ENCODE peak calls at places on chromosomes 11 and 22, in nine cellular contexts. One of them, this sample, is unnamed.

GRCh38 chr11:20881328-20882079 is 212.1 kb downstream of the NELL1 start:
- DNase-seq in esophagus muscularis mucosa: no peak
- DNase-seq in CD8-positive, alpha-beta T cell: no peak
- DNase-seq in body of pancreas: no peak
- DNase-seq in esophagus squamous epithelium: no peak
- DNase-seq in heart right ventricle: no peak
- DNase-seq in SK-N-SH: no peak
- DNase-seq in brain microvascular endothelial cell: no peak
- DNase-seq in adipocyte: no peak
- DNase-seq in this sample: no peak

GRCh38 chr22:39985383-39986045 is 9.2 kb upstream of the FAM83F start:
- DNase-seq in esophagus muscularis mucosa: no peak
- DNase-seq in CD8-positive, alpha-beta T cell: peak; percentile 55
- DNase-seq in body of pancreas: no peak
- DNase-seq in esophagus squamous epithelium: no peak
- DNase-seq in heart right ventricle: no peak
- DNase-seq in SK-N-SH: no peak
- DNase-seq in brain microvascular endothelial cell: no peak
- DNase-seq in adipocyte: no peak
- DNase-seq in this sample: no peak

GRCh38 chr11:19218801-19219460 is 17.1 kb upstream of the CSRP3 start:
- DNase-seq in esophagus muscularis mucosa: peak; percentile 19
- DNase-seq in CD8-positive, alpha-beta T cell: no peak
- DNase-seq in body of pancreas: no peak
- DNase-seq in esophagus squamous epithelium: no peak
- DNase-seq in heart right ventricle: peak; percentile 69
- DNase-seq in SK-N-SH: peak; percentile 51
- DNase-seq in brain microvascular endothelial cell: no peak
- DNase-seq in adipocyte: peak; percentile 5
- DNase-seq in this sample: peak; percentile 40

GRCh38 chr11:16605440-16605970 is 132.9 kb upstream of the C11orf58 start:
- DNase-seq in esophagus muscularis mucosa: no peak
- DNase-seq in CD8-positive, alpha-beta T cell: no peak
- DNase-seq in body of pancreas: peak; percentile 32
- DNase-seq in esophagus squamous epithelium: no peak
- DNase-seq in heart right ventricle: peak; percentile 52
- DNase-seq in SK-N-SH: peak; percentile 58
- DNase-seq in brain microvascular endothelial cell: peak; percentile 12
- DNase-seq in adipocyte: peak; percentile 78
- DNase-seq in this sample: no peak

GRCh38 chr11:3735827-3736226 is 61.5 kb downstream of the NUP98 start:
- DNase-seq in esophagus muscularis mucosa: no peak
- DNase-seq in CD8-positive, alpha-beta T cell: no peak
- DNase-seq in body of pancreas: no peak
- DNase-seq in esophagus squamous epithelium: no peak
- DNase-seq in heart right ventricle: no peak
- DNase-seq in SK-N-SH: no peak
- DNase-seq in brain microvascular endothelial cell: peak; percentile 14
- DNase-seq in adipocyte: peak; percentile 3
- DNase-seq in this sample: no peak

GRCh38 chr22:39661842-39662676 is 91.5 kb downstream of the CACNA1I start:
- DNase-seq in esophagus muscularis mucosa: no peak
- DNase-seq in CD8-positive, alpha-beta T cell: peak; percentile 82
- DNase-seq in body of pancreas: peak; percentile 34
- DNase-seq in esophagus squamous epithelium: no peak
- DNase-seq in heart right ventricle: no peak
- DNase-seq in SK-N-SH: no peak
- DNase-seq in brain microvascular endothelial cell: no peak
- DNase-seq in adipocyte: no peak
- DNase-seq in this sample: no peak

GRCh38 chr11:17013548-17014320 is 480 bp downstream of the PLEKHA7 start:
- DNase-seq in esophagus muscularis mucosa: no peak
- DNase-seq in CD8-positive, alpha-beta T cell: peak; percentile 19
- DNase-seq in body of pancreas: peak; percentile 55
- DNase-seq in esophagus squamous epithelium: no peak
- DNase-seq in heart right ventricle: no peak
- DNase-seq in SK-N-SH: peak; percentile 64
- DNase-seq in brain microvascular endothelial cell: no peak
- DNase-seq in adipocyte: peak; percentile 10
- DNase-seq in this sample: no peak

GRCh38 chr22:29994941-29995340 is 85.3 kb upstream of the HORMAD2 start:
- DNase-seq in esophagus muscularis mucosa: no peak
- DNase-seq in CD8-positive, alpha-beta T cell: no peak
- DNase-seq in body of pancreas: no peak
- DNase-seq in esophagus squamous epithelium: no peak
- DNase-seq in heart right ventricle: no peak
- DNase-seq in SK-N-SH: no peak
- DNase-seq in brain microvascular endothelial cell: peak; percentile 56
- DNase-seq in adipocyte: no peak
- DNase-seq in this sample: no peak

GRCh38 chr11:133541331-133542095 is 9.2 kb upstream of the OPCML start:
- DNase-seq in esophagus muscularis mucosa: no peak
- DNase-seq in CD8-positive, alpha-beta T cell: no peak
- DNase-seq in body of pancreas: no peak
- DNase-seq in esophagus squamous epithelium: no peak
- DNase-seq in heart right ventricle: no peak
- DNase-seq in SK-N-SH: no peak
- DNase-seq in brain microvascular endothelial cell: no peak
- DNase-seq in adipocyte: no peak
- DNase-seq in this sample: no peak

DNA sequence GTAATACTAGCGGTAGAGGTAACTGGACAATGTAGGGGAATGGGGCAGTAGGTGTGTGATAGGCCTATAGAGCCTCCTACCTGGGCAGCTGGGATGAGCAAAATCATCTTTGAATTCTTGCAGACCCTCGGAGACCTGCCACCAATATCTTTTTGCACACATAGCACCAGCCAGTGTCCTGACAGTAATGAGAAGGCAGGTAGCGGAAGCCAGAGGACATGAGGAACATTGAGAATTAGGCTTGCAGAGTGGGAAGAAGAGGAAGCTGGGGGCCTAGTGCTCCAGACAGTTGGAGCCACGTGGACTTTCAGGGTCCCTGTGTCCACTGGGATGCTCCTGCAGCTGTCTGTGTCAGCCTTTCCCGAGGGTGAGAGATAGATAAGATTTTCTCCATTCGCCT is 17.2 kb upstream of the SYT13 start:
- DNase-seq in esophagus muscularis mucosa: peak; percentile 47
- DNase-seq in CD8-positive, alpha-beta T cell: no peak
- DNase-seq in body of pancreas: no peak
- DNase-seq in esophagus squamous epithelium: no peak
- DNase-seq in heart right ventricle: no peak
- DNase-seq in SK-N-SH: no peak
- DNase-seq in brain microvascular endothelial cell: no peak
- DNase-seq in adipocyte: no peak
- DNase-seq in this sample: no peak
- H3K27me3 ChIP-seq in esophagus muscularis mucosa: no peaks in the 10 kb centered on the region
- H3K27me3 ChIP-seq in CD8-positive, alpha-beta T cell: no peaks in the 10 kb centered on the region
- H3K27me3 ChIP-seq in body of pancreas: no peaks in the 10 kb centered on the region
- H3K27me3 ChIP-seq in esophagus squamous epithelium: no peaks in the 10 kb centered on the region
- H3K27me3 ChIP-seq in heart right ventricle: peaks cover 9% of the 10 kb centered on the region
- H3K27me3 ChIP-seq in SK-N-SH: peaks cover 28% of the 10 kb centered on the region
- H3K27me3 ChIP-seq in brain microvascular endothelial cell: peaks cover 1% of the 10 kb centered on the region
- H3K27me3 ChIP-seq in adipocyte: peaks cover 60% of the 10 kb centered on the region
- H3K27me3 ChIP-seq in this sample: peaks cover 35% of the 10 kb centered on the region

GRCh38 chr11:119752946-119753345 is 23.9 kb upstream of the NECTIN1 start:
- DNase-seq in esophagus muscularis mucosa: no peak
- DNase-seq in CD8-positive, alpha-beta T cell: no peak
- DNase-seq in body of pancreas: no peak
- DNase-seq in esophagus squamous epithelium: no peak
- DNase-seq in heart right ventricle: no peak
- DNase-seq in SK-N-SH: no peak
- DNase-seq in brain microvascular endothelial cell: no peak
- DNase-seq in adipocyte: peak; percentile 7
- DNase-seq in this sample: no peak
- H3K27me3 ChIP-seq in esophagus muscularis mucosa: no peaks in the 10 kb centered on the region
- H3K27me3 ChIP-seq in CD8-positive, alpha-beta T cell: no peaks in the 10 kb centered on the region
- H3K27me3 ChIP-seq in body of pancreas: no peaks in the 10 kb centered on the region
- H3K27me3 ChIP-seq in esophagus squamous epithelium: no peaks in the 10 kb centered on the region
- H3K27me3 ChIP-seq in heart right ventricle: peaks cover 15% of the 10 kb centered on the region
- H3K27me3 ChIP-seq in SK-N-SH: peaks cover 25% of the 10 kb centered on the region
- H3K27me3 ChIP-seq in brain microvascular endothelial cell: peaks cover 21% of the 10 kb centered on the region
- H3K27me3 ChIP-seq in adipocyte: peaks cover 55% of the 10 kb centered on the region
- H3K27me3 ChIP-seq in this sample: peaks cover 9% of the 10 kb centered on the region

GRCh38 chr11:26248661-26249060 is 83.3 kb upstream of the ANO3 start:
- DNase-seq in esophagus muscularis mucosa: no peak
- DNase-seq in CD8-positive, alpha-beta T cell: no peak
- DNase-seq in body of pancreas: no peak
- DNase-seq in esophagus squamous epithelium: no peak
- DNase-seq in heart right ventricle: no peak
- DNase-seq in SK-N-SH: no peak
- DNase-seq in brain microvascular endothelial cell: no peak
- DNase-seq in adipocyte: no peak
- DNase-seq in this sample: no peak
- H3K27me3 ChIP-seq in esophagus muscularis mucosa: no peaks in the 10 kb centered on the region
- H3K27me3 ChIP-seq in CD8-positive, alpha-beta T cell: no peaks in the 10 kb centered on the region
- H3K27me3 ChIP-seq in body of pancreas: no peaks in the 10 kb centered on the region
- H3K27me3 ChIP-seq in esophagus squamous epithelium: no peaks in the 10 kb centered on the region
- H3K27me3 ChIP-seq in heart right ventricle: no peaks in the 10 kb centered on the region
- H3K27me3 ChIP-seq in SK-N-SH: no peaks in the 10 kb centered on the region
- H3K27me3 ChIP-seq in brain microvascular endothelial cell: no peaks in the 10 kb centered on the region
- H3K27me3 ChIP-seq in adipocyte: no peaks in the 10 kb centered on the region
- H3K27me3 ChIP-seq in this sample: no peaks in the 10 kb centered on the region

GRCh38 chr22:50011447-50012200 is 941 bp downstream of the IL17REL start:
- DNase-seq in esophagus muscularis mucosa: no peak
- DNase-seq in CD8-positive, alpha-beta T cell: no peak
- DNase-seq in body of pancreas: no peak
- DNase-seq in esophagus squamous epithelium: no peak
- DNase-seq in heart right ventricle: no peak
- DNase-seq in SK-N-SH: peak; percentile 53
- DNase-seq in brain microvascular endothelial cell: no peak
- DNase-seq in adipocyte: no peak
- DNase-seq in this sample: peak; percentile 5
- H3K27me3 ChIP-seq in esophagus muscularis mucosa: peaks cover 4% of the 10 kb centered on the region
- H3K27me3 ChIP-seq in CD8-positive, alpha-beta T cell: peaks cover 12% of the 10 kb centered on the region
- H3K27me3 ChIP-seq in body of pancreas: peaks cover 14% of the 10 kb centered on the region
- H3K27me3 ChIP-seq in esophagus squamous epithelium: peaks cover 23% of the 10 kb centered on the region
- H3K27me3 ChIP-seq in heart right ventricle: peaks cover 82% of the 10 kb centered on the region
- H3K27me3 ChIP-seq in SK-N-SH: peaks cover 60% of the 10 kb centered on the region
- H3K27me3 ChIP-seq in brain microvascular endothelial cell: peaks cover 43% of the 10 kb centered on the region
- H3K27me3 ChIP-seq in adipocyte: peaks cover 38% of the 10 kb centered on the region
- H3K27me3 ChIP-seq in this sample: peaks cover 84% of the 10 kb centered on the region

GRCh38 chr11:134700101-134700640 is 288.1 kb upstream of the B3GAT1 start:
- DNase-seq in esophagus muscularis mucosa: peak; percentile 91
- DNase-seq in CD8-positive, alpha-beta T cell: no peak
- DNase-seq in body of pancreas: no peak
- DNase-seq in esophagus squamous epithelium: no peak
- DNase-seq in heart right ventricle: no peak
- DNase-seq in SK-N-SH: no peak
- DNase-seq in brain microvascular endothelial cell: no peak
- DNase-seq in adipocyte: no peak
- DNase-seq in this sample: no peak

GRCh38 chr11:134702827-134703226 is 290.8 kb upstream of the B3GAT1 start:
- DNase-seq in esophagus muscularis mucosa: peak; percentile 77
- DNase-seq in CD8-positive, alpha-beta T cell: no peak
- DNase-seq in body of pancreas: no peak
- DNase-seq in esophagus squamous epithelium: no peak
- DNase-seq in heart right ventricle: no peak
- DNase-seq in SK-N-SH: no peak
- DNase-seq in brain microvascular endothelial cell: no peak
- DNase-seq in adipocyte: no peak
- DNase-seq in this sample: no peak

GRCh38 chr11:134696455-134696854 is 284.4 kb upstream of the B3GAT1 start:
- DNase-seq in esophagus muscularis mucosa: peak; percentile 87
- DNase-seq in CD8-positive, alpha-beta T cell: no peak
- DNase-seq in body of pancreas: no peak
- DNase-seq in esophagus squamous epithelium: no peak
- DNase-seq in heart right ventricle: no peak
- DNase-seq in SK-N-SH: no peak
- DNase-seq in brain microvascular endothelial cell: no peak
- DNase-seq in adipocyte: no peak
- DNase-seq in this sample: no peak

DNA sequence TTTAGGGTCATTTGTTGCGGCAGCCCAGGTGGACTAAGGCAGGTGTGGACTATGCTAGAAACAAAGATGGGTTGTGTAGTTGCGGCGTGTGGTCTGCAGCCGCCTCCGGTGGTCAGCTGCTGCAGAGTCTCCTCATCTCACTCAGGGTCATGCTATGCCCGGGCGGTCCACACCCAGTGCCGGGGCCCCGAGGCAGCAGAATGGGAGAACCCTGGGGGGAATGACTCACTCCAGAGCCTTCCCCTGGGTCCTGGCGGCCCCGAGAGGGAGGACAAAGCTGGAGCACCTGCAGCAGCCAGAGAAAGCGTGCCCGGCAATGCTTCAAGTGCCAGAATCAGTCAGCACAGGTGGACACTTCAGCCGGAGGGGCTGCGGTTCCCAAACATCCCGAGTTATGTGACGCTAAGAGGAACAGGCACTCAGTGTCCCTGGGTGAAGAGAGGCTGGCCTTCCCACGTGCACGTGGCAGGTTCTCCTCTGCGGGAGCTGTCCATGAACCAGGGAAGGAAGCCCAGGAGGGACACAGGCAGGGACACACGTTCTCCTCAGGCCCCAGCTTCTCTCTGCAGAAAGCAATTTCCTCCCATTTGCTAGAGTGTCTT is 289.6 kb upstream of the B3GAT1 start:
- DNase-seq in esophagus muscularis mucosa: peak; percentile 87
- DNase-seq in CD8-positive, alpha-beta T cell: no peak
- DNase-seq in body of pancreas: no peak
- DNase-seq in esophagus squamous epithelium: no peak
- DNase-seq in heart right ventricle: no peak
- DNase-seq in SK-N-SH: no peak
- DNase-seq in brain microvascular endothelial cell: no peak
- DNase-seq in adipocyte: no peak
- DNase-seq in this sample: no peak
- H3K27me3 ChIP-seq in esophagus muscularis mucosa: no peaks in the 10 kb centered on the region
- H3K27me3 ChIP-seq in CD8-positive, alpha-beta T cell: no peaks in the 10 kb centered on the region
- H3K27me3 ChIP-seq in body of pancreas: no peaks in the 10 kb centered on the region
- H3K27me3 ChIP-seq in esophagus squamous epithelium: no peaks in the 10 kb centered on the region
- H3K27me3 ChIP-seq in heart right ventricle: peaks cover 27% of the 10 kb centered on the region
- H3K27me3 ChIP-seq in SK-N-SH: no peaks in the 10 kb centered on the region
- H3K27me3 ChIP-seq in brain microvascular endothelial cell: no peaks in the 10 kb centered on the region
- H3K27me3 ChIP-seq in adipocyte: peaks cover 9% of the 10 kb centered on the region
- H3K27me3 ChIP-seq in this sample: peaks cover 85% of the 10 kb centered on the region

DNA sequence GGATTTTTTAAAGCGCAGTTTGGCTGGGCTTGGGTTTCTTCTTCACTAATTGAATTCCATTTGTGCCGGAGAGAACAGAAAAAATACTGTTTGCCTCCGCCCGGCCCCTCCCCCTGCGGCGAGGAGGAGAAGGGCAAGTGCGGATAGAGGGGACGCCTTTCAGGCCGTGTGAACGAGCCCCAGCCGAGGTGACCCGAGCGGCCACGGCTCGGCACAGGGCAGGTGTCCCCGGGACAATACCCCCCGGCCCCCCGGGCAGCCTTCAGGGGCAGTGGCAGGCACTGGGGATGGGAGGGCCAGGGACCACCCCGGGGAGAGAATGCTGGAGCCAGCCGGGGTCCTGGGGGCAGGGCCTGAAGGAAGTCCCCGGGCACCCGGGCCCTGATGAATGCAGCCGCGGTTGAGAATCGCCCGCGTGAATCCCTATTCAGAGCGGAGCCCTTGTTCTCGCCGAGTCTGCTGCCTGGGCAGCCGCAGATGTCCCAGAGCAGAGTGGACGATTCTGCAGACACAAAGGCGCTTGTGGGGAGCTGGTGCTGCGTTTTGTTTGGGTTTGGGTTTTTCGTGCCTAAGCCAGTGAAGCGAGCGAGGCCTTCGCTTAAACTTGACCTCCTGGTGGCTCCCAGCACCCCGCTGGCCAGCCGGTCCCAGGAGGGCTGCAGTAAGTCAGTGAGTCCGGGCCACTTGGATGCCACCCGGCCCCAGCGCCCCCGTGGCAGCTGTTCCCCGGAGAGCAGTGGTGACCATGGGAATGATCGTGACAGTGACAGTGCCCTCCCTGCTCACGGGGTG is 96.0 kb downstream of the WNT7B start:
- DNase-seq in esophagus muscularis mucosa: no peak
- DNase-seq in CD8-positive, alpha-beta T cell: no peak
- DNase-seq in body of pancreas: peak; percentile 12
- DNase-seq in esophagus squamous epithelium: no peak
- DNase-seq in heart right ventricle: no peak
- DNase-seq in SK-N-SH: no peak
- DNase-seq in brain microvascular endothelial cell: no peak
- DNase-seq in adipocyte: peak; percentile 28
- DNase-seq in this sample: no peak
- H3K27me3 ChIP-seq in esophagus muscularis mucosa: no peaks in the 10 kb centered on the region
- H3K27me3 ChIP-seq in CD8-positive, alpha-beta T cell: peaks cover 4% of the 10 kb centered on the region
- H3K27me3 ChIP-seq in body of pancreas: no peaks in the 10 kb centered on the region
- H3K27me3 ChIP-seq in esophagus squamous epithelium: no peaks in the 10 kb centered on the region
- H3K27me3 ChIP-seq in heart right ventricle: peaks cover 68% of the 10 kb centered on the region
- H3K27me3 ChIP-seq in SK-N-SH: no peaks in the 10 kb centered on the region
- H3K27me3 ChIP-seq in brain microvascular endothelial cell: peaks cover 52% of the 10 kb centered on the region
- H3K27me3 ChIP-seq in adipocyte: peaks cover 77% of the 10 kb centered on the region
- H3K27me3 ChIP-seq in this sample: peaks cover 90% of the 10 kb centered on the region

This sample was measured in left ventricle myocardium inferior.